ENCODE peak calls at places on chromosomes 12 and 14, in six cellular contexts. E is lung, F is AG04449, H is epithelial cell of esophagus, C is astrocyte of the spinal cord, X is fibroblast of pulmonary artery. D is an unnamed sample.

GRCh38 chr12:116384629-116385485 is 107.4 kb upstream of the MED13L start:
- DNase-seq in E (no peak), F (no peak), H (peak; percentile 53), C (peak; percentile 67), X (peak; percentile 68), D (no peak)

GRCh38 chr12:130796985-130797686 is 41.9 kb downstream of the STX2 start:
- DNase-seq in E (no peak), F (no peak), H (no peak), C (no peak), X (no peak), D (no peak)

GRCh38 chr12:70178038-70178437 is 65.2 kb upstream of the CNOT2 start:
- DNase-seq in E (no peak), F (no peak), H (peak; percentile 57), C (no peak), X (peak; percentile 65), D (no peak)

GRCh38 chr14:55514819-55515470 is 65.1 kb upstream of the KTN1 start:
- DNase-seq in E (no peak), F (peak; percentile 52), H (peak; percentile 58), C (peak; percentile 82), X (peak; percentile 76), D (peak; percentile 33)

GRCh38 chr12:52865090-52865944 is 16.5 kb upstream of the KRT78 start:
- DNase-seq in E (peak; percentile 78), F (no peak), H (peak; percentile 86), C (peak; percentile 66), X (peak; percentile 80), D (peak; percentile 47)

GRCh38 chr12:79119796-79120195 is 255.2 kb downstream of the SYT1 start:
- DNase-seq in E (no peak), F (no peak), H (no peak), C (no peak), X (no peak), D (no peak)

GRCh38 chr14:103108749-103109207 is 14.3 kb downstream of the EXOC3L4 start:
- DNase-seq in E (no peak), F (no peak), H (no peak), C (no peak), X (no peak), D (no peak)

GRCh38 chr12:100956311-100956852 is 161.8 kb downstream of the ANO4 start:
- DNase-seq in E (no peak), F (no peak), H (no peak), C (peak; percentile 12), X (no peak), D (no peak)

GRCh38 chr12:58388261-58388660 is 446.9 kb downstream of the ATP23 start:
- DNase-seq in E (no peak), F (no peak), H (no peak), C (no peak), X (no peak), D (no peak)

GRCh38 chr14:105475269-105475915 is 771 bp downstream of the CRIP2 start:
- DNase-seq in E (no peak), F (no peak), H (peak; percentile 62), C (peak; percentile 62), X (no peak), D (no peak)
- H3K4me3 ChIP-seq in E (peak overlapping the region; percentile 75), F (peak overlapping the region; percentile 62), H (peak overlapping the region; percentile 46), C (peak overlapping the region; percentile 71), X (peak overlapping the region; percentile 75), D (peak overlapping the region; percentile 70)

GRCh38 chr14:76186318-76187027 is 34.8 kb downstream of the GPATCH2L start:
- DNase-seq in E (no peak), F (no peak), H (no peak), C (no peak), X (no peak), D (no peak)

GRCh38 chr14:76175942-76176341 is 24.2 kb downstream of the GPATCH2L start:
- DNase-seq in E (no peak), F (no peak), H (no peak), C (no peak), X (no peak), D (no peak)

DNA sequence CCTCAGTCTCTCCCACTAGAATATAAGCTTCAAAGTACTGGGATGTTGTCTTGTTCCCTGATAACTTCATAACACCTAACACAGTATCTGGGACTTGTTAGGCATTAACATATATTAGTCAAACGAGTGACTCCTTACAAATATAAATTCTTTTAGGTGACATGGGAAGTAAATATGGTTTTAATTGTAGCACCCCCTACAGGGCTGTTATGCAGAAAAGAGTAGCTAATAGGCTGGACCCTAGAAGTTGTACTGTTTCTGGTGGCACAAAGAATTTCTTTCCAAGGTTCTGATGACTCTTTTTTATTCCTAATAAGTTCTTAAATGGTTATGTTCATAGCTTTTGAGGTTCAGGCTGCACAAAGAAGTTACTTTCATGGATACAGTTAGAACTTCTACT is 29.8 kb downstream of the GPATCH2L start:
- DNase-seq in E (no peak), F (no peak), H (peak; percentile 14), C (no peak), X (peak; percentile 26), D (no peak)
- TF ChIP-seq CTCF in E (no peak), F (no peak), H (no peak), C (peak; percentile 20), X (peak; percentile 38), D (peak; percentile 22)

GRCh38 chr12:76020281-76020680 is 11.3 kb downstream of the PHLDA1 start:
- DNase-seq in E (no peak), F (no peak), H (peak; percentile 84), C (peak; percentile 91), X (peak; percentile 72), D (no peak)

GRCh38 chr12:76018672-76019071 is 12.9 kb downstream of the PHLDA1 start:
- DNase-seq in E (no peak), F (no peak), H (no peak), C (no peak), X (no peak), D (no peak)

GRCh38 chr12:76023069-76023690 is 8.4 kb downstream of the PHLDA1 start:
- DNase-seq in E (no peak), F (no peak), H (no peak), C (peak; percentile 64), X (no peak), D (no peak)

GRCh38 chr12:76018111-76018510 is 13.5 kb downstream of the PHLDA1 start:
- DNase-seq in E (peak; percentile 48), F (no peak), H (no peak), C (peak; percentile 66), X (peak; percentile 66), D (no peak)

GRCh38 chr12:76020731-76021672 is 10.6 kb downstream of the PHLDA1 start:
- DNase-seq in E (no peak), F (peak; percentile 90), H (peak; percentile 92), C (peak; percentile 99), X (peak; percentile 97), D (peak; percentile 93)
- H3K4me3 ChIP-seq in E (no peak overlapping the region), F (no peak overlapping the region), H (no peak overlapping the region), C (no peak overlapping the region), X (no peak overlapping the region), D (no peak overlapping the region)

DNA sequence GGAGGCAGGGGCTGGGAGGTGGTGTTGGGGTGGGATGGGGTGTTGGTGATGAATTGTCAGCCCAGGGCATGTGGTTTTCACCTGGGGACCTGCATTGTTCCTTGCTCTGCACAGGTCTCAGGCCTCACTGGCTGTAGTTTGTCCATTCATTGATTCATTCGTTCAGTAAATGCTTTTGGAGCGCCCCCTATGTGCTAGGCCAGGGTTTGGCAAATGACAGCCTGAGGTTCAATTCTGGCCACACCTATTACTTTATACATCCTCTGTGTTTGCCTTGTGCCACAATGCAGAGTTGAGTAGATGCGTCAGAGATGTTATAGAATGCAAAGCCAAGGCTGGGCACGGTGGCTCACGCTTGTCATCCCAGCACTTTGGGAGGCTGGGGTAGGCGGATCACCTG is 4.7 kb downstream of the ADCK1 start:
- DNase-seq in E (no peak), F (no peak), H (peak; percentile 59), C (no peak), X (peak; percentile 10), D (no peak)
- TF ChIP-seq CTCF in E (no peak), F (no peak), H (peak; percentile 37), C (peak; percentile 34), X (peak; percentile 25), D (peak; percentile 1)

GRCh38 chr12:53955036-53955775 is 503 bp downstream of the HOXC12 start:
- DNase-seq in E (no peak), F (no peak), H (no peak), C (no peak), X (no peak), D (no peak)
- H3K4me3 ChIP-seq in E (no peak overlapping the region), F (peak overlapping the region; percentile 18), H (no peak overlapping the region), C (no peak overlapping the region), X (no peak overlapping the region), D (no peak overlapping the region)

DNA sequence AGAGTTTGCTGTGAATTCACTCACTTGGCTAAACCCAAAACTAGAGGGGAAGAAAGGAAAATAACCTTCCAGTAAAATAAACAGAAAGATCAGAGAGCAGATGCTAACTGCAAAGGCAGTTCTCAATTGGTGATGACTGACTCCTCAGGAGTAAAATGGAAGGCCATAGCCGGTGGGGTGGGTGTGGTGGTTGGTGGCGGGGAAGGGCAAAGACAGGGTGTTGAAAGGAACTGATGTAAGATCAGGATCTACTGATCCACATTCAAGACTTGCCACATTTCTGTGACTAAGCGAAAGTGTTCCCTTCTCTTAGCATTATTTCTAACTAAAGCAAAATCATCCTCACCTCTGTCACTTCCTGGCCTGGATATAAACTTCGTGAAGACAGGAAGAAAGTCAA is 26.3 kb upstream of the TC2N start:
- DNase-seq in E (no peak), F (no peak), H (peak; percentile 77), C (no peak), X (no peak), D (no peak)
- TF ChIP-seq CTCF in E (no peak), F (no peak), H (no peak), C (no peak), X (no peak), D (no peak)

DNA sequence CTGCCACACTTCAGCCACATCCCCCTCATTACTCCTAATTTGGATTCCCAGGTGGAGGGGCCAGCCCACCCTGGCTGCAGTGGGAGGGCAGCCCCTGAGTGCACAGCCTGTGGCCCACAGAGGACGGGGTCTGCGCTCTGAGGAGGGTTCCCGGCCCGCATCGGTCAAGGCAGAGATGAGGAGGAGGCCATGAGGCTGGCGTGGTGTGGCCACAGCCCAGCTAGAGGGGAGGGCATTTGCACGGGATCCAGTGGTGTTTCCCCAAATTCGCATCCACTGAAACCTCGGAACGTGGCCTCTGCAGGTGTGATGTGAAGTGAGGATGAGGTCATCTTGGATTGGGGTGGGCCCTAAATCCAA is 38.1 kb upstream of the FBRSL1 start:
- DNase-seq in E (no peak), F (no peak), H (no peak), C (no peak), X (no peak), D (no peak)
- H3K4me3 ChIP-seq in E (no peak overlapping the region), F (no peak overlapping the region), H (no peak overlapping the region), C (no peak overlapping the region), X (no peak overlapping the region), D (no peak overlapping the region)

GRCh38 chr12:124338876-124339603 is 44.1 kb downstream of the RFLNA start:
- DNase-seq in E (no peak), F (no peak), H (no peak), C (no peak), X (no peak), D (no peak)

GRCh38 chr12:124340080-124340900 is 45.4 kb downstream of the RFLNA start:
- DNase-seq in E (no peak), F (no peak), H (no peak), C (no peak), X (no peak), D (no peak)

GRCh38 chr12:124337628-124338027 is 42.7 kb downstream of the RFLNA start:
- DNase-seq in E (no peak), F (no peak), H (no peak), C (no peak), X (no peak), D (no peak)

GRCh38 chr12:124336742-124337520 is 42.0 kb downstream of the RFLNA start:
- DNase-seq in E (no peak), F (no peak), H (no peak), C (no peak), X (no peak), D (no peak)

GRCh38 chr12:124338448-124338847 is 43.6 kb downstream of the RFLNA start:
- DNase-seq in E (no peak), F (no peak), H (no peak), C (no peak), X (no peak), D (no peak)
- TF ChIP-seq CTCF in E (no peak), F (no peak), H (no peak), C (no peak), X (no peak), D (no peak)